ENCODE peak calls at places on chromosomes 2 and 18, in seven cellular contexts. S is heart left ventricle, G is esophagus squamous epithelium, J is transverse colon, K is stomach, A is body of pancreas, H is A549. U is an unnamed sample.
A peak's percentile ranks its signal among the peaks of the same experiment; 100 is the strongest.

GRCh38 chr2:70663411-70663810 is 104.6 kb downstream of the ADD2 start:
- DNase-seq in S (no peak), G (no peak), J (no peak), K (no peak), A (no peak), H (no peak), U (peak; percentile 54)

GRCh38 chr2:31213063-31213882 is 4.0 kb downstream of the CAPN14 start:
- DNase-seq in S (no peak), G (no peak), J (no peak), K (no peak), A (no peak), H (no peak), U (no peak)

GRCh38 chr2:20509766-20510490 is 63.1 kb downstream of the RHOB start:
- DNase-seq in S (no peak), G (no peak), J (peak; percentile 61), K (peak; percentile 71), A (no peak), H (peak; percentile 32), U (no peak)

GRCh38 chr2:196390243-196391148 is 219.1 kb upstream of the STK17B start:
- DNase-seq in S (no peak), G (no peak), J (no peak), K (no peak), A (no peak), H (no peak), U (no peak)

GRCh38 chr2:212330263-212330662 is 208.3 kb downstream of the ERBB4 start:
- DNase-seq in S (peak; percentile 52), G (no peak), J (no peak), K (peak; percentile 25), A (no peak), H (no peak), U (peak; percentile 18)

GRCh38 chr2:144211826-144212225 is 308.1 kb downstream of the ZEB2 start:
- DNase-seq in S (no peak), G (no peak), J (no peak), K (no peak), A (no peak), H (no peak), U (no peak)

GRCh38 chr18:3388980-3389379 is 61.0 kb upstream of the TGIF1 start:
- DNase-seq in S (no peak), G (no peak), J (no peak), K (no peak), A (no peak), H (peak; percentile 28), U (no peak)

GRCh38 chr2:200454839-200455801 is 54.7 kb downstream of the KCTD18 start:
- DNase-seq in S (no peak), G (no peak), J (no peak), K (no peak), A (no peak), H (peak; percentile 33), U (no peak)

GRCh38 chr2:33497177-33497787 is 20.8 kb downstream of the RASGRP3 start:
- DNase-seq in S (no peak), G (no peak), J (no peak), K (no peak), A (no peak), H (no peak), U (no peak)

GRCh38 chr2:15993666-15994065 is 53.3 kb downstream of the MYCN start:
- DNase-seq in S (no peak), G (no peak), J (no peak), K (no peak), A (no peak), H (no peak), U (no peak)

GRCh38 chr2:106812377-106812776 is 73.6 kb downstream of the ST6GAL2 start:
- DNase-seq in S (no peak), G (no peak), J (no peak), K (no peak), A (no peak), H (no peak), U (no peak)

GRCh38 chr2:214808961-214809750 is at the start of gene BARD1:
- DNase-seq in S (peak; percentile 58), G (peak; percentile 7), J (peak; percentile 70), K (peak; percentile 41), A (peak; percentile 29), H (peak; percentile 49), U (peak; percentile 86)
- TF ChIP-seq POLR2A in S (peak; percentile 36), G (peak; percentile 11), J (peak; percentile 46), K (no peak), A (no peak), H (peak; percentile 58), U (no peak)

DNA sequence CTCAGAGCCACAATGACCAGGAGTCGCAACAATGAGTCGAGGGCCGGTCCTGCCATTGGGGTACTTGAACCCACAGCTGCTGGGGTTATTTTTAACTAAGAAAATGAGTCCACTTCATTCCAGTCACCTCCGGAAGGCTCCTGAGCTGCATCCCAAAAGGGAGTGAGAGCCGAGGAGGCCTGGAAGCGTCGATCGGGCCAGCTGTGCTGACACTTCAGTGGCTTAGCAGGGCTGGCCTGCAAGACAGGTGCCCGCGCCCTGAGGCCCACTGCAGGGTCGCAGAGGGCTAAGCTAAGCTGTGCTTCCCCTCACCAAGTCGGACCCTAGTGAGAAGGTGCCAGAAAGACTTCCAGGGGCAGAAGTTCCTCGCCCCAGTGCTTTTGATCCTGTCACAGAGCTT is 21.1 kb downstream of the TBC1D8 start:
- DNase-seq in S (no peak), G (no peak), J (no peak), K (no peak), A (no peak), H (no peak), U (no peak)
- H3K4me1 ChIP-seq in S (peaks cover 11% of the 10 kb centered on the region), G (peaks cover 33% of the 10 kb centered on the region), J (peaks cover 14% of the 10 kb centered on the region), K (peaks cover 75% of the 10 kb centered on the region), A (peaks cover 62% of the 10 kb centered on the region), H (peaks cover 74% of the 10 kb centered on the region), U (peaks cover 21% of the 10 kb centered on the region)

DNA sequence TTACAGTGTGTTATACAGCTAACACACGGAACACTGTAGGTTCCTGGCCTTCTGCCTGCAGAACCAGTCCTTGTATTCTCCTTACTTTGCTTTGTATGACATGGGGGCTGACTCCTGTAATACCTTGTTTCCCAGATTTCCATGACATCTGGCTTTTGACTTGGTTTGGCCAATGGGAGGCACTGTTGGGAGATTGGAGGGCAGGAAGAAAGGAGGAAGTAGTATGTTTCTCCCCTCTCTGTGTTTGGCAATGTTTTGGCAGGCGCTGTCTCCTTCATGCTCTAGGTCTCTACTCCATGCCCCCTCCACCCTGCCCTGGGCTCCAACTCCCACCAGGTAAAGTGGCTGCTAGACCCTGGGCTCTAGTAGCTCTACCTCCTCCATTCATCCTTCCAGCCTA is 331.1 kb upstream of the SLC14A2 start:
- DNase-seq in S (no peak), G (no peak), J (no peak), K (no peak), A (no peak), H (no peak), U (no peak)
- TF ChIP-seq CTCF in S (no peak), G (no peak), J (no peak), K (no peak), A (no peak), H (no peak), U (no peak)

GRCh38 chr2:113240915-113241911 is 37.5 kb downstream of the PAX8 start:
- DNase-seq in S (peak; percentile 69), G (no peak), J (peak; percentile 52), K (peak; percentile 56), A (peak; percentile 29), H (peak; percentile 99), U (no peak)
- TF ChIP-seq POLR2A in S (no peak), G (peak; percentile 19), J (no peak), K (no peak), A (no peak), H (no peak), U (no peak)

DNA sequence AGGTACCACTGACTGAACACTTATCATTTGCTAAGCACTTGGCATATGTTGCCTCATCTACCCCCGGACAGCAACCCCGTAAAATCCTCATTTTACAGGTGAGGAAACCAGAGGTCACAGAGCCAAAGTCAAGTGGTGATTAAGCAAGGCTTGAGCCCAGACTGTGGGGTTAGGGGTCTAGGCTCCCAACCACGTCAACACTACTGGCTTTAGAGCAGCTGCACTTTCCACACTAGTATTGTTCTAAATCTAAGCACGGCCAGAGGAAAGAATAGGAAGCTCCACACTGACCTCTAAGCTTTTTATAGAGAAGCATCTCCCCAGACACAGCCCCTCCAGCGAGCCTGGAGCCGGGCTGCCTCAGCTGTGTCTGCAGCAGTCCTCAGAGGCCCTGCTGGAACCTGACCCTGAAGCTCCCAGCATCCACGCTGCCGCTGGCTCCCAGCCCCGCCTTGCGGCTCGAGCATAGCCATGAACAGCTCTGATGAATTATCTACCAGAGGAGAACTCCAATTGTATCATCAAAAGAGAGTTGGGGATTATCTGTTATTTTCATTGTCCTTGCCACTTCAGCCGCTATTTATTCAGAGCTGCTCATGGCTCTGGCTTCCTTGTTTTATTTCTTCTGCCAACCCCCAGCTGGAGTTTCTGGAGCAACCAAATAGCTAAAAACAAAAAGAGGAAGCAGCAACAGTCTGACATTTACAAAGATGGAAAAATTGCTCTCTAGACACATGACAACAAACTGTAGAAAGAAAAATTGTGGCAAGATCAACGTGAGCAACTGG is 62.2 kb upstream of the RTN4 start:
- DNase-seq in S (peak; percentile 92), G (no peak), J (peak; percentile 60), K (peak; percentile 33), A (peak; percentile 42), H (no peak), U (peak; percentile 81)
- H3K4me1 ChIP-seq in S (peaks cover 11% of the 10 kb centered on the region), G (peaks cover 54% of the 10 kb centered on the region), J (peaks cover 32% of the 10 kb centered on the region), K (peaks cover 83% of the 10 kb centered on the region), A (peaks cover 24% of the 10 kb centered on the region), H (peaks cover 91% of the 10 kb centered on the region), U (peaks cover 30% of the 10 kb centered on the region)

GRCh38 chr2:181891258-181891965 is at the start of gene ITPRID2:
- DNase-seq in S (peak; percentile 94), G (peak; percentile 42), J (peak; percentile 91), K (peak; percentile 92), A (peak; percentile 91), H (peak; percentile 91), U (no peak)
- TF ChIP-seq CTCF in S (peak; percentile 35), G (peak; percentile 56), J (no peak), K (no peak), A (no peak), H (no peak), U (no peak)

DNA sequence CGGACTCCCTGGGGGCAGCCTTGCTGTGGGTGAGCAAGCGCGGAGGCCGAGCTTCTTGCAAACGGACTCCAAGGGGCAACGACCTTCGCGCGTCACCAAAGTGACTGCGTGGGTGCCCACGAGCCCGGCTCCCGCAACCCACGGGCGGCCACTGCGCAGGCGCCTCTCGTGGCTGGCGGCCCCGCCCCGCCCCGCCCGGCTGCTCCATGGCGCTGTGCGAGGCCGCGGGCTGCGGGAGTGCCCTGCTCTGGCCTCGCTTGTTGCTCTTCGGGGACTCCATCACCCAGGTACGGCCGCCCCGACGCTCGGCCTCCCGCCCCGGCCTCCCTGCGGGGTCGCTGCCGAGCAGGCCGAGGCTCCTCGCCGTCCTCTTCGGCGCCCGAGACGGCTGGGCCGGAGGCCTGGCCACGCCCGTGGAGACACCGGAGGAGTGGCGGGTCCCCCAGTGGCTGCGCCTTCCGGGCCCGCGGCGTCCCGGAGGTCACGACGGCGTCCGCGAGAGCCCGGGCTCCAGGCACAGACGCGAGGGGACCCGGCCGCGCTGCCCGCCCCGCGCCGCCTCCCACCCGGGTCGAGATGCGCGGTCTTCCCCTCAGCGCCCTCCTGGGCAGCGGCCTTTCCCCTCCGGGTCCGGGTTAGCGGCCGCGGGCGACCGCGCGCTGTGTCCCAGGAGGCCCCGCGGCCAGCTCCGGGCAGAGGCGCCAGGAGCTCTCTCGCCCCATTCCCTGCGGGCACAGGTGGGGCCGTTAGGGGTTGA is at the start of gene IAH1:
- DNase-seq in S (peak; percentile 81), G (no peak), J (peak; percentile 71), K (peak; percentile 63), A (peak; percentile 58), H (peak; percentile 65), U (peak; percentile 93)
- TF ChIP-seq POLR2A in S (peak; percentile 65), G (no peak), J (no peak), K (no peak), A (peak; percentile 43), H (peak; percentile 83), U (no peak)

U was measured in spleen.